ENCODE peak calls at places on chromosomes 5 and 9, in four cellular contexts. One of them, this sample, is unnamed. For H3K36me3 and H3K4me1, the result is how much of the 10 kb centered on the place peaks cover.

GRCh38 chr5:173825215-173825865 is 62.8 kb upstream of the CPEB4 start:
- DNase-seq in cardiac muscle cell: peak
- DNase-seq in spleen: no peak
- DNase-seq in kidney: no peak
- DNase-seq in this sample: peak

GRCh38 chr9:129121483-129121882 is 10.3 kb downstream of the PTPA start:
- DNase-seq in cardiac muscle cell: peak
- DNase-seq in spleen: no peak
- DNase-seq in kidney: no peak
- DNase-seq in this sample: no peak

GRCh38 chr5:87121315-87122170 is 146.1 kb upstream of the RASA1 start:
- DNase-seq in cardiac muscle cell: peak
- DNase-seq in spleen: no peak
- DNase-seq in kidney: no peak
- DNase-seq in this sample: peak

GRCh38 chr5:456351-457194 is 13.6 kb downstream of the EXOC3 start:
- DNase-seq in cardiac muscle cell: no peak
- DNase-seq in spleen: peak
- DNase-seq in kidney: peak
- DNase-seq in this sample: peak

GRCh38 chr9:112858625-112859147 is 32.0 kb downstream of the SLC46A2 start:
- DNase-seq in cardiac muscle cell: peak
- DNase-seq in spleen: no peak
- DNase-seq in kidney: no peak
- DNase-seq in this sample: no peak

GRCh38 chr9:134476942-134477335 is 150.7 kb downstream of the RXRA start:
- DNase-seq in cardiac muscle cell: no peak
- DNase-seq in spleen: no peak
- DNase-seq in kidney: no peak
- DNase-seq in this sample: no peak

GRCh38 chr5:173923236-173924104 is 35.3 kb downstream of the CPEB4 start:
- DNase-seq in cardiac muscle cell: peak
- DNase-seq in spleen: no peak
- DNase-seq in kidney: no peak
- DNase-seq in this sample: no peak

GRCh38 chr5:130871346-130872086 is 293.5 kb downstream of the HINT1 start:
- DNase-seq in cardiac muscle cell: peak
- DNase-seq in spleen: no peak
- DNase-seq in kidney: no peak
- DNase-seq in this sample: peak

GRCh38 chr5:13985736-13986418 is 41.4 kb upstream of the DNAH5 start:
- DNase-seq in cardiac muscle cell: peak
- DNase-seq in spleen: no peak
- DNase-seq in kidney: no peak
- DNase-seq in this sample: no peak

GRCh38 chr5:122175852-122176251 is 46.5 kb downstream of the ZNF474 start:
- DNase-seq in cardiac muscle cell: no peak
- DNase-seq in spleen: no peak
- DNase-seq in kidney: no peak
- DNase-seq in this sample: no peak

GRCh38 chr9:122347348-122348287 is 23.2 kb upstream of the PTGS1 start:
- DNase-seq in cardiac muscle cell: peak
- DNase-seq in spleen: peak
- DNase-seq in kidney: no peak
- DNase-seq in this sample: no peak

GRCh38 chr9:95091574-95091970 is 225.9 kb downstream of the FANCC start:
- DNase-seq in cardiac muscle cell: no peak
- DNase-seq in spleen: no peak
- DNase-seq in kidney: no peak
- DNase-seq in this sample: peak

GRCh38 chr9:84828101-84828500 is 158.6 kb downstream of the NTRK2 start:
- DNase-seq in cardiac muscle cell: no peak
- DNase-seq in spleen: no peak
- DNase-seq in kidney: no peak
- DNase-seq in this sample: no peak

GRCh38 chr9:36873247-36873875 is 160.7 kb downstream of the PAX5 start:
- DNase-seq in cardiac muscle cell: peak
- DNase-seq in spleen: peak
- DNase-seq in kidney: peak
- DNase-seq in this sample: no peak

GRCh38 chr9:89435315-89435823 is 62.5 kb downstream of the SEMA4D start:
- DNase-seq in cardiac muscle cell: no peak
- DNase-seq in spleen: peak
- DNase-seq in kidney: peak
- DNase-seq in this sample: no peak

GRCh38 chr9:107614765-107615164 is 125.2 kb upstream of the KLF4 start:
- DNase-seq in cardiac muscle cell: no peak
- DNase-seq in spleen: no peak
- DNase-seq in kidney: no peak
- DNase-seq in this sample: no peak

GRCh38 chr5:57586649-57587048 is 104.0 kb upstream of the ACTBL2 start:
- DNase-seq in cardiac muscle cell: no peak
- DNase-seq in spleen: no peak
- DNase-seq in kidney: no peak
- DNase-seq in this sample: no peak

GRCh38 chr5:136089804-136090203 is 42.8 kb upstream of the SMAD5 start:
- DNase-seq in cardiac muscle cell: no peak
- DNase-seq in spleen: no peak
- DNase-seq in kidney: no peak
- DNase-seq in this sample: no peak

GRCh38 chr5:38601843-38602424 is 45.5 kb upstream of the LIFR start:
- DNase-seq in cardiac muscle cell: no peak
- DNase-seq in spleen: no peak
- DNase-seq in kidney: no peak
- DNase-seq in this sample: no peak

GRCh38 chr9:129887210-129888084 is 52.2 kb downstream of the USP20 start:
- DNase-seq in cardiac muscle cell: peak
- DNase-seq in spleen: peak
- DNase-seq in kidney: no peak
- DNase-seq in this sample: no peak

GRCh38 chr9:17291766-17292165 is 156.9 kb downstream of the CNTLN start:
- DNase-seq in cardiac muscle cell: peak
- DNase-seq in spleen: no peak
- DNase-seq in kidney: no peak
- DNase-seq in this sample: no peak

GRCh38 chr5:39178171-39178570 is 41.2 kb downstream of the FYB1 start:
- DNase-seq in cardiac muscle cell: peak
- DNase-seq in spleen: no peak
- DNase-seq in kidney: no peak
- DNase-seq in this sample: no peak

DNA sequence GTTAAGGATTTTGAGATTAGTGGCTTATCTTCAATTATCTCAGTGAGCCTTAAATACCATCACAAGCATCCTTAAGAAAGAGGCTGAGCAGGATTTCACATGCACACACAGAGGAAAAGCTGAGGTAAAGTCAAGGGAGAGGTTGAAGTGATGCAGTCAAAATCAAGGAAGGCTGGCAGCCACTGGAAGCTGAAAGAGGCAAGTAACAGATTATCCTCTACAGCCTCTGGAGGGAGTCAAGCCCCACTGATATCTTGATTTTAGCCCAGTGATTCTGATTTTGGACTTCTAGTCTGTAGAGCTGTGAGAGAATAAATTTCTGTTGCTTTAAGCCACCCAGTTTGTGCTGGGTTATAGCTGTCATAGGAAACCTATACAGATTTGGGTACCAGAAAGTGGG is 80.1 kb downstream of the ANKRD31 start:
- DNase-seq in cardiac muscle cell: no peak
- DNase-seq in spleen: no peak
- DNase-seq in kidney: no peak
- DNase-seq in this sample: no peak
- H3K36me3 ChIP-seq in cardiac muscle cell: under half
- H3K36me3 ChIP-seq in spleen: under half
- H3K36me3 ChIP-seq in kidney: under half
- H3K36me3 ChIP-seq in this sample: under half

GRCh38 chr5:80141681-80142080 is 106.5 kb downstream of the THBS4 start:
- DNase-seq in cardiac muscle cell: no peak
- DNase-seq in spleen: no peak
- DNase-seq in kidney: no peak
- DNase-seq in this sample: no peak
- H3K4me1 ChIP-seq in cardiac muscle cell: under half
- H3K4me1 ChIP-seq in spleen: under half
- H3K4me1 ChIP-seq in kidney: under half
- H3K4me1 ChIP-seq in this sample: under half

GRCh38 chr5:157948738-157949410 is 89.9 kb upstream of the CLINT1 start:
- DNase-seq in cardiac muscle cell: peak
- DNase-seq in spleen: peak
- DNase-seq in kidney: peak
- DNase-seq in this sample: peak
- H3K4me3 ChIP-seq in cardiac muscle cell: no peak
- H3K4me3 ChIP-seq in spleen: no peak
- H3K4me3 ChIP-seq in kidney: peak
- H3K4me3 ChIP-seq in this sample: no peak

DNA sequence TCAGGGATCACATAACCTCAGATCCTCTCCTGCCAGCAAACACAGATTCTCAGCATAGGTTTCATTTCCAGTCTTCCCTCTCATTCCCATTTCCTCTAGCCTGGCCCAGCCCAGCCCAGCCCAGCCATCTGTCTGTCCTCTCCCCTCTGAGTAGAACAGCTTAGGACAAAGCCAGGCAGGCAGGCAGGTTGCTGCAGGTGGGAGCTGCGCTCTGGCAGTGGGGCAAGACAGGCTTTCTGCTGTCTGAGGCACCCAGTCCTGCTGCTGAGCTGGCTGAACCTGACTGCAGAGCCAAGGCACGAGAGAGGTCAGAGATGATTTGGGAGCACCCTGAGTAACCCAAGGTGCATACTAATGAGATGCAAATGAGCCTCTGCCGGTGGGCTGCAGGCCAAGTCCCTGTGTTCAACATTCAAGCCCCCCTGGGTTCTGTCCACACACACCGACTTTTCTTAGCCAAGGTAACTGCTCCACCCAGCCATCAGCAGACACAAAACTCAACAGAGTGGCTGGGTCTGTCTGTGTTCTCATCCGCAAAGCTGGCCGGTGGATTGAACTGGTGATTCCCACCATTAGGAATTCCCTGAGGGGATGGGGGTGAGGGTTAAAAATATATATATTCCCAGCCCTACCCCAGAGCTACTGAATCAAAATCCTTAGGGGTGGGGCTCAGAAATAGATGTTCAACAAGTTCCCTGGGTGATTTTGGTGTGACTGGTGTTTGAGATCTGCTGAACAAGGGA is 9.1 kb downstream of the FAT2 start:
- DNase-seq in cardiac muscle cell: no peak
- DNase-seq in spleen: no peak
- DNase-seq in kidney: no peak
- DNase-seq in this sample: no peak
- H3K36me3 ChIP-seq in cardiac muscle cell: under half
- H3K36me3 ChIP-seq in spleen: under half
- H3K36me3 ChIP-seq in kidney: under half
- H3K36me3 ChIP-seq in this sample: under half

GRCh38 chr5:180424094-180424493 is 70.1 kb upstream of the CNOT6 start:
- DNase-seq in cardiac muscle cell: peak
- DNase-seq in spleen: no peak
- DNase-seq in kidney: no peak
- DNase-seq in this sample: no peak

GRCh38 chr5:180423598-180423997 is 70.5 kb upstream of the GFPT2 start:
- DNase-seq in cardiac muscle cell: no peak
- DNase-seq in spleen: no peak
- DNase-seq in kidney: no peak
- DNase-seq in this sample: no peak

GRCh38 chr5:180423133-180423532 is 70.0 kb upstream of the GFPT2 start:
- DNase-seq in cardiac muscle cell: peak
- DNase-seq in spleen: no peak
- DNase-seq in kidney: no peak
- DNase-seq in this sample: no peak

DNA sequence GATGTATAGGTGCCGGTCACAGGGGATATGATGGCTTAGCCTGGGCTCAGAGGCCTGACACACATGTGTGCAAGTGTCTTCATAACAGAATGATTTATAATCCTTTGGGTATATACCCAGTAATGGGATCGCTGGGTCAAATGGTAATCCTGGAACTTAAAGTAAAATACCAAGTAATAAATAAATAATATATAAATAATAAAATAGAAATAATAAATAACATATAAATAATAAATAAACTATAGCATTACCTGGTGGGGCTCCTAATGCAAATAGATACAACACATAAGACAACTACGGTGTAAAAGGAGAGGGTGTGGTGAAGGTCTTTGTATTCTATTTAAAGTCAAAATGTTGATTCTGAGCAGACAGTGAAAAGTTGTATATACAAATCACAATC is 68.5 kb upstream of the GFPT2 start:
- DNase-seq in cardiac muscle cell: no peak
- DNase-seq in spleen: no peak
- DNase-seq in kidney: no peak
- DNase-seq in this sample: no peak
- H3K4me1 ChIP-seq in cardiac muscle cell: under half
- H3K4me1 ChIP-seq in spleen: under half
- H3K4me1 ChIP-seq in kidney: under half
- H3K4me1 ChIP-seq in this sample: under half

GRCh38 chr5:181173027-181173419 is 25.6 kb downstream of the OR2V2 start:
- DNase-seq in cardiac muscle cell: no peak
- DNase-seq in spleen: no peak
- DNase-seq in kidney: no peak
- DNase-seq in this sample: no peak
- H3K4me3 ChIP-seq in cardiac muscle cell: no peak
- H3K4me3 ChIP-seq in spleen: peak
- H3K4me3 ChIP-seq in kidney: no peak
- H3K4me3 ChIP-seq in this sample: no peak